ENCODE peak calls at places on chromosomes 4 and X, in five cellular contexts. S, H, M, X and F are unnamed samples.

GRCh38 chr4:67929447-67929846 is 33.8 kb downstream of the TMPRSS11A start:
- DNase-seq in X (no peak), H (no peak), M (peak; percentile 56), S (peak; percentile 33), F (no peak)

GRCh38 chr4:37758226-37758625 is 68.3 kb upstream of the PGM2 start:
- DNase-seq in H (no peak), X (no peak), S (peak; percentile 85), M (no peak), F (no peak)

GRCh38 chrX:68163446-68163845 is 269.8 kb downstream of the OPHN1 start:
- DNase-seq in S (peak; percentile 49), X (no peak), M (no peak), H (no peak), F (no peak)

GRCh38 chr4:41385486-41385885 is 128.8 kb downstream of the UCHL1 start:
- DNase-seq in M (no peak), S (no peak), X (no peak), H (no peak), F (no peak)

GRCh38 chr4:141134051-141134450 is 782 bp upstream of the RNF150 start:
- DNase-seq in S (no peak), H (no peak), X (no peak), M (no peak), F (no peak)

GRCh38 chrX:68196939-68197791 is 236.1 kb downstream of the OPHN1 start:
- DNase-seq in X (no peak), H (no peak), S (peak; percentile 64), M (no peak), F (no peak)

GRCh38 chr4:116913451-116913850 is 171.9 kb downstream of the TRAM1L1 start:
- DNase-seq in X (no peak), S (no peak), H (no peak), M (no peak), F (no peak)

GRCh38 chr4:72302981-72303704 is 265.9 kb downstream of the ADAMTS3 start:
- DNase-seq in H (no peak), M (no peak), X (no peak), S (peak; percentile 62), F (peak; percentile 29)

GRCh38 chr4:27429260-27429970 is 568.8 kb downstream of the STIM2 start:
- DNase-seq in M (no peak), S (peak; percentile 26), H (no peak), X (no peak), F (no peak)

GRCh38 chrX:19794690-19795089 is 92.7 kb downstream of the SH3KBP1 start:
- DNase-seq in H (no peak), S (peak; percentile 50), X (no peak), M (no peak), F (no peak)

GRCh38 chr4:145285928-145286327 is 105.5 kb upstream of the OTUD4 start:
- DNase-seq in M (no peak), H (no peak), S (no peak), X (no peak), F (no peak)

GRCh38 chrX:120453985-120454384 is 15.1 kb downstream of the LAMP2 start:
- DNase-seq in X (no peak), M (no peak), H (no peak), S (peak; percentile 21), F (no peak)

GRCh38 chrX:153688534-153688899 is 791 bp downstream of the SLC6A8 start:
- DNase-seq in S (no peak), M (no peak), H (no peak), X (no peak), F (no peak)
- H3K4me3 ChIP-seq in S (peak overlapping the region; percentile 62), M (peak overlapping the region; percentile 49), H (peak overlapping the region; percentile 20), X (peak overlapping the region; percentile 47), F (peak overlapping the region; percentile 45)

GRCh38 chrX:14497184-14497666 is 32.1 kb upstream of the GLRA2 start:
- DNase-seq in S (no peak), H (no peak), X (no peak), M (no peak), F (no peak)
- H3K4me3 ChIP-seq in S (no peak overlapping the region), H (no peak overlapping the region), X (peak overlapping the region; percentile 32), M (no peak overlapping the region), F (peak overlapping the region; percentile 13)

GRCh38 chr4:1975391-1975801 is 33.4 kb downstream of the NELFA start:
- DNase-seq in M (no peak), X (no peak), S (no peak), H (peak; percentile 68), F (peak; percentile 59)
- H3K4me3 ChIP-seq in M (no peak overlapping the region), X (no peak overlapping the region), S (no peak overlapping the region), H (no peak overlapping the region), F (no peak overlapping the region)

DNA sequence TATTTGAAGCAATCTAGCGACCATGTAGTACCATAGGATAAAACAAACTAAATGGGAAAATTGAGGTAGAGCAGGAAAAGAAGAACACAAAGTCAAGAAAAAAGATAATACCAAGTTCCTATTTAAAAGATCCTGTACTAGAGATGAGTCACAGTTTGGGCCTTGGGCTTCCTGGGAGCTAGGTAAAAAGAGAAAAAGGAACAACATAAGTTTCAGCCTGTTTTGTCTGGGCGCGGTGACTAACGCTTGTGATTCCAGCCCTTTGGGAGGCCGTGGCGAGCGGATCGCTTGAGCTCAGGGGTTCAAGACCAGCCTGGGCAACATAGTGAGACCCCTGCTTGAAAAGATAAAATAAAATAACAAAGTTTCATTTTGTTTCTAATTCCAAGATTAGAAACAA is 14.0 kb upstream of the TMEM156 start:
- DNase-seq in H (no peak), X (no peak), M (no peak), S (peak; percentile 12), F (no peak)
- H3K4me3 ChIP-seq in H (no peak overlapping the region), X (peak overlapping the region; percentile 70), M (peak overlapping the region; percentile 66), S (peak overlapping the region; percentile 69), F (peak overlapping the region; percentile 79)

GRCh38 chr4:25867781-25868180 is 5.0 kb upstream of the SEL1L3 start:
- DNase-seq in S (no peak), H (no peak), M (no peak), X (no peak), F (no peak)
- H3K4me3 ChIP-seq in S (no peak overlapping the region), H (no peak overlapping the region), M (no peak overlapping the region), X (no peak overlapping the region), F (no peak overlapping the region)

DNA sequence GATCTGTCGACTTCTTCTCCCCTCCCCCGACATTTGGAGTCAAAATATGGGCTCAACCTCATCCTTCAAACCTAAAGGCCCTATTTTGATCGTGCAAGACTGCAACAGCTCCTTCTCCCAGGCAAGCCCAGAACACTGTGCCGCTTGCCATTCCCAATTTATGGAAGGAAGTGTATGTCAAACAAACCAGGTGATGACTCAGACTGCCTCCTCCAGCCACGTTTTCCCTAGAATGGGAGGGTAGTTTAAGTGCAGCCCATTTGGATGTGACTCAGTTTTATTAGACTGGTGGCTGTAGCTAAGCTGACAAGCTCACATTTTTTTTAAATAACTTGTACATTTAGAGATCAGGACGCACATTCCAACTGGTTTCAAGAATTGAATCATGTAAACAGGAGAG is 570.4 kb upstream of the DIPK2B start:
- DNase-seq in M (peak; percentile 92), H (no peak), S (peak; percentile 90), X (no peak), F (peak; percentile 39)
- H3K4me3 ChIP-seq in M (peak overlapping the region; percentile 49), H (no peak overlapping the region), S (peak overlapping the region; percentile 67), X (peak overlapping the region; percentile 46), F (peak overlapping the region; percentile 38)

GRCh38 chrX:103329991-103330390 is at the start of gene TCEAL7:
- DNase-seq in H (no peak), S (peak; percentile 57), X (peak; percentile 6), M (no peak), F (no peak)
- H3K4me3 ChIP-seq in H (no peak within 1 kb of the TSS), S (peak within 1 kb of the TSS; percentile 64), X (peak within 1 kb of the TSS; percentile 53), M (peak within 1 kb of the TSS; percentile 31), F (peak within 1 kb of the TSS; percentile 22)